ENCODE peak calls at places on chromosomes 4 and X, in eight cellular contexts. One of them, this sample, is unnamed.

GRCh38 chr4:140996757-140997156 is 136.5 kb downstream of the RNF150 start:
- DNase-seq in heart left ventricle: no peak
- DNase-seq in NCI-H774: no peak
- DNase-seq in lung microvascular endothelial cell: no peak
- DNase-seq in transverse colon: no peak
- DNase-seq in substantia nigra: no peak
- DNase-seq in type B pancreatic cell: no peak
- DNase-seq in midbrain: no peak
- DNase-seq in this sample: no peak

GRCh38 chr4:48804584-48805301 is 24.7 kb upstream of the FRYL start:
- DNase-seq in NCI-H774: no peak
- DNase-seq in heart left ventricle: no peak
- DNase-seq in substantia nigra: no peak
- DNase-seq in transverse colon: no peak
- DNase-seq in type B pancreatic cell: no peak
- DNase-seq in lung microvascular endothelial cell: no peak
- DNase-seq in midbrain: no peak
- DNase-seq in this sample: no peak

GRCh38 chr4:152894673-152895072 is 41.5 kb upstream of the FHDC1 start:
- DNase-seq in substantia nigra: no peak
- DNase-seq in type B pancreatic cell: no peak
- DNase-seq in heart left ventricle: no peak
- DNase-seq in midbrain: no peak
- DNase-seq in transverse colon: no peak
- DNase-seq in NCI-H774: no peak
- DNase-seq in lung microvascular endothelial cell: peak
- DNase-seq in this sample: no peak

GRCh38 chr4:8201341-8201781 is 2.3 kb downstream of the SH3TC1 start:
- DNase-seq in midbrain: no peak
- DNase-seq in heart left ventricle: no peak
- DNase-seq in lung microvascular endothelial cell: peak
- DNase-seq in NCI-H774: no peak
- DNase-seq in transverse colon: peak
- DNase-seq in substantia nigra: no peak
- DNase-seq in type B pancreatic cell: no peak
- DNase-seq in this sample: no peak

GRCh38 chr4:77022581-77023133 is 53.1 kb downstream of the CCNI start:
- DNase-seq in heart left ventricle: no peak
- DNase-seq in type B pancreatic cell: no peak
- DNase-seq in midbrain: no peak
- DNase-seq in lung microvascular endothelial cell: peak
- DNase-seq in substantia nigra: no peak
- DNase-seq in transverse colon: no peak
- DNase-seq in NCI-H774: no peak
- DNase-seq in this sample: no peak

GRCh38 chrX:117543885-117544284 is 572.7 kb downstream of the KLHL13 start:
- DNase-seq in lung microvascular endothelial cell: no peak
- DNase-seq in type B pancreatic cell: no peak
- DNase-seq in midbrain: no peak
- DNase-seq in NCI-H774: no peak
- DNase-seq in substantia nigra: no peak
- DNase-seq in heart left ventricle: no peak
- DNase-seq in transverse colon: no peak
- DNase-seq in this sample: no peak

GRCh38 chr4:140236649-140237160 is 82.7 kb upstream of the MAML3 start:
- DNase-seq in lung microvascular endothelial cell: no peak
- DNase-seq in type B pancreatic cell: no peak
- DNase-seq in transverse colon: no peak
- DNase-seq in heart left ventricle: no peak
- DNase-seq in midbrain: no peak
- DNase-seq in NCI-H774: no peak
- DNase-seq in substantia nigra: no peak
- DNase-seq in this sample: no peak

GRCh38 chr4:128635939-128636551 is 173.5 kb upstream of the JADE1 start:
- DNase-seq in heart left ventricle: no peak
- DNase-seq in lung microvascular endothelial cell: no peak
- DNase-seq in type B pancreatic cell: no peak
- DNase-seq in NCI-H774: no peak
- DNase-seq in midbrain: no peak
- DNase-seq in transverse colon: no peak
- DNase-seq in substantia nigra: no peak
- DNase-seq in this sample: no peak

GRCh38 chrX:110442631-110443030 is 84.0 kb downstream of the RTL9 start:
- DNase-seq in heart left ventricle: no peak
- DNase-seq in lung microvascular endothelial cell: peak
- DNase-seq in substantia nigra: no peak
- DNase-seq in NCI-H774: no peak
- DNase-seq in midbrain: no peak
- DNase-seq in transverse colon: no peak
- DNase-seq in type B pancreatic cell: no peak
- DNase-seq in this sample: no peak

GRCh38 chr4:118032691-118033090 is 1.6 kb upstream of the NDST3 start:
- DNase-seq in substantia nigra: no peak
- DNase-seq in type B pancreatic cell: no peak
- DNase-seq in transverse colon: no peak
- DNase-seq in midbrain: no peak
- DNase-seq in NCI-H774: peak
- DNase-seq in lung microvascular endothelial cell: no peak
- DNase-seq in heart left ventricle: no peak
- DNase-seq in this sample: peak

GRCh38 chrX:16719334-16720084 is at the start of gene SYAP1:
- DNase-seq in heart left ventricle: peak
- DNase-seq in substantia nigra: peak
- DNase-seq in transverse colon: peak
- DNase-seq in midbrain: peak
- DNase-seq in lung microvascular endothelial cell: peak
- DNase-seq in type B pancreatic cell: peak
- DNase-seq in NCI-H774: peak
- DNase-seq in this sample: peak

GRCh38 chr4:105859233-105859632 is 36.0 kb upstream of the NPNT start:
- DNase-seq in heart left ventricle: no peak
- DNase-seq in lung microvascular endothelial cell: peak
- DNase-seq in NCI-H774: no peak
- DNase-seq in type B pancreatic cell: no peak
- DNase-seq in transverse colon: no peak
- DNase-seq in substantia nigra: no peak
- DNase-seq in midbrain: no peak
- DNase-seq in this sample: no peak

GRCh38 chrX:74349387-74349786 is 45.4 kb downstream of the ZCCHC13 start:
- DNase-seq in type B pancreatic cell: no peak
- DNase-seq in lung microvascular endothelial cell: no peak
- DNase-seq in transverse colon: no peak
- DNase-seq in NCI-H774: no peak
- DNase-seq in heart left ventricle: no peak
- DNase-seq in midbrain: no peak
- DNase-seq in substantia nigra: no peak
- DNase-seq in this sample: no peak

GRCh38 chr4:94933799-94934198 is 176.0 kb downstream of the BMPR1B start:
- DNase-seq in lung microvascular endothelial cell: no peak
- DNase-seq in midbrain: no peak
- DNase-seq in heart left ventricle: no peak
- DNase-seq in NCI-H774: no peak
- DNase-seq in substantia nigra: no peak
- DNase-seq in type B pancreatic cell: no peak
- DNase-seq in transverse colon: no peak
- DNase-seq in this sample: no peak

GRCh38 chrX:103586314-103586646 is 965 bp downstream of the TCEAL4 start:
- DNase-seq in midbrain: peak
- DNase-seq in transverse colon: no peak
- DNase-seq in lung microvascular endothelial cell: peak
- DNase-seq in NCI-H774: no peak
- DNase-seq in heart left ventricle: no peak
- DNase-seq in type B pancreatic cell: no peak
- DNase-seq in substantia nigra: peak
- DNase-seq in this sample: no peak

GRCh38 chr4:15457401-15458201 is 12.1 kb upstream of the CC2D2A start:
- DNase-seq in transverse colon: no peak
- DNase-seq in lung microvascular endothelial cell: peak
- DNase-seq in midbrain: peak
- DNase-seq in heart left ventricle: no peak
- DNase-seq in NCI-H774: no peak
- DNase-seq in type B pancreatic cell: no peak
- DNase-seq in substantia nigra: no peak
- DNase-seq in this sample: no peak

GRCh38 chrX:136525738-136526606 is 6.0 kb upstream of the VGLL1 start:
- DNase-seq in lung microvascular endothelial cell: peak
- DNase-seq in transverse colon: peak
- DNase-seq in type B pancreatic cell: no peak
- DNase-seq in heart left ventricle: peak
- DNase-seq in NCI-H774: no peak
- DNase-seq in substantia nigra: no peak
- DNase-seq in midbrain: peak
- DNase-seq in this sample: peak

GRCh38 chrX:72532371-72532770 is 40.3 kb downstream of the HDAC8 start:
- DNase-seq in midbrain: no peak
- DNase-seq in transverse colon: no peak
- DNase-seq in NCI-H774: no peak
- DNase-seq in lung microvascular endothelial cell: peak
- DNase-seq in substantia nigra: no peak
- DNase-seq in heart left ventricle: no peak
- DNase-seq in type B pancreatic cell: no peak
- DNase-seq in this sample: no peak

GRCh38 chr4:152074573-152074972 is 313.8 kb upstream of the GATB start:
- DNase-seq in lung microvascular endothelial cell: peak
- DNase-seq in midbrain: no peak
- DNase-seq in transverse colon: no peak
- DNase-seq in type B pancreatic cell: no peak
- DNase-seq in NCI-H774: no peak
- DNase-seq in heart left ventricle: no peak
- DNase-seq in substantia nigra: no peak
- DNase-seq in this sample: no peak

GRCh38 chr4:183611210-183611830 is 47.7 kb downstream of the RWDD4 start:
- DNase-seq in substantia nigra: no peak
- DNase-seq in transverse colon: no peak
- DNase-seq in lung microvascular endothelial cell: no peak
- DNase-seq in midbrain: no peak
- DNase-seq in NCI-H774: no peak
- DNase-seq in type B pancreatic cell: no peak
- DNase-seq in heart left ventricle: no peak
- DNase-seq in this sample: no peak

GRCh38 chrX:9569875-9570274 is 105.0 kb downstream of the TBL1X start:
- DNase-seq in heart left ventricle: no peak
- DNase-seq in transverse colon: no peak
- DNase-seq in NCI-H774: no peak
- DNase-seq in type B pancreatic cell: no peak
- DNase-seq in substantia nigra: no peak
- DNase-seq in lung microvascular endothelial cell: no peak
- DNase-seq in midbrain: no peak
- DNase-seq in this sample: no peak

GRCh38 chr4:87555751-87556619 is 26.8 kb upstream of the SPARCL1 start:
- DNase-seq in substantia nigra: no peak
- DNase-seq in NCI-H774: no peak
- DNase-seq in midbrain: no peak
- DNase-seq in transverse colon: no peak
- DNase-seq in lung microvascular endothelial cell: peak
- DNase-seq in heart left ventricle: no peak
- DNase-seq in type B pancreatic cell: no peak
- DNase-seq in this sample: no peak

GRCh38 chrX:47133493-47133892 is 11.0 kb downstream of the NDUFB11 start:
- DNase-seq in heart left ventricle: no peak
- DNase-seq in midbrain: no peak
- DNase-seq in NCI-H774: no peak
- DNase-seq in type B pancreatic cell: no peak
- DNase-seq in transverse colon: no peak
- DNase-seq in lung microvascular endothelial cell: no peak
- DNase-seq in substantia nigra: no peak
- DNase-seq in this sample: no peak

GRCh38 chrX:34555481-34555880 is 101.6 kb downstream of the TMEM47 start:
- DNase-seq in heart left ventricle: no peak
- DNase-seq in transverse colon: no peak
- DNase-seq in substantia nigra: no peak
- DNase-seq in midbrain: no peak
- DNase-seq in NCI-H774: no peak
- DNase-seq in lung microvascular endothelial cell: no peak
- DNase-seq in type B pancreatic cell: no peak
- DNase-seq in this sample: no peak

GRCh38 chr4:14701389-14701788 is 300.9 kb upstream of the CPEB2 start:
- DNase-seq in substantia nigra: no peak
- DNase-seq in lung microvascular endothelial cell: no peak
- DNase-seq in heart left ventricle: no peak
- DNase-seq in type B pancreatic cell: no peak
- DNase-seq in NCI-H774: no peak
- DNase-seq in transverse colon: no peak
- DNase-seq in midbrain: no peak
- DNase-seq in this sample: no peak

GRCh38 chr4:155433636-155434360 is 57.0 kb upstream of the MAP9 start:
- DNase-seq in heart left ventricle: no peak
- DNase-seq in type B pancreatic cell: no peak
- DNase-seq in lung microvascular endothelial cell: peak
- DNase-seq in midbrain: no peak
- DNase-seq in NCI-H774: no peak
- DNase-seq in transverse colon: no peak
- DNase-seq in substantia nigra: no peak
- DNase-seq in this sample: no peak

GRCh38 chrX:8743126-8743732 is 11.3 kb upstream of the ANOS1 start:
- DNase-seq in lung microvascular endothelial cell: peak
- DNase-seq in substantia nigra: no peak
- DNase-seq in transverse colon: peak
- DNase-seq in NCI-H774: no peak
- DNase-seq in heart left ventricle: peak
- DNase-seq in type B pancreatic cell: no peak
- DNase-seq in midbrain: no peak
- DNase-seq in this sample: no peak

GRCh38 chr4:138835833-138836521 is 179.6 kb upstream of the NOCT start:
- DNase-seq in midbrain: no peak
- DNase-seq in type B pancreatic cell: no peak
- DNase-seq in lung microvascular endothelial cell: peak
- DNase-seq in transverse colon: peak
- DNase-seq in heart left ventricle: peak
- DNase-seq in NCI-H774: no peak
- DNase-seq in substantia nigra: no peak
- DNase-seq in this sample: peak

GRCh38 chr4:109547394-109547793 is 12.7 kb upstream of the MCUB start:
- DNase-seq in midbrain: no peak
- DNase-seq in NCI-H774: no peak
- DNase-seq in transverse colon: no peak
- DNase-seq in heart left ventricle: no peak
- DNase-seq in substantia nigra: no peak
- DNase-seq in type B pancreatic cell: no peak
- DNase-seq in lung microvascular endothelial cell: peak
- DNase-seq in this sample: no peak

GRCh38 chr4:187811586-187811985 is 184.0 kb upstream of the ZFP42 start:
- DNase-seq in type B pancreatic cell: no peak
- DNase-seq in midbrain: no peak
- DNase-seq in lung microvascular endothelial cell: no peak
- DNase-seq in NCI-H774: no peak
- DNase-seq in heart left ventricle: no peak
- DNase-seq in transverse colon: no peak
- DNase-seq in substantia nigra: no peak
- DNase-seq in this sample: no peak

GRCh38 chr4:171524913-171525312 is 288.3 kb upstream of the GALNTL6 start:
- DNase-seq in NCI-H774: no peak
- DNase-seq in substantia nigra: no peak
- DNase-seq in midbrain: no peak
- DNase-seq in lung microvascular endothelial cell: no peak
- DNase-seq in type B pancreatic cell: no peak
- DNase-seq in heart left ventricle: no peak
- DNase-seq in transverse colon: no peak
- DNase-seq in this sample: no peak

GRCh38 chr4:113260671-113261070 is 211.2 kb downstream of the ANK2 start:
- DNase-seq in transverse colon: no peak
- DNase-seq in NCI-H774: no peak
- DNase-seq in type B pancreatic cell: no peak
- DNase-seq in heart left ventricle: no peak
- DNase-seq in substantia nigra: no peak
- DNase-seq in lung microvascular endothelial cell: peak
- DNase-seq in midbrain: no peak
- DNase-seq in this sample: no peak

GRCh38 chrX:65581661-65582339 is 47.2 kb upstream of the LAS1L start:
- DNase-seq in transverse colon: peak
- DNase-seq in type B pancreatic cell: no peak
- DNase-seq in substantia nigra: peak
- DNase-seq in heart left ventricle: peak
- DNase-seq in lung microvascular endothelial cell: peak
- DNase-seq in midbrain: peak
- DNase-seq in NCI-H774: peak
- DNase-seq in this sample: no peak

GRCh38 chr4:24973471-24974251 is 57.1 kb downstream of the LGI2 start:
- DNase-seq in transverse colon: peak
- DNase-seq in midbrain: no peak
- DNase-seq in heart left ventricle: peak
- DNase-seq in substantia nigra: no peak
- DNase-seq in type B pancreatic cell: no peak
- DNase-seq in NCI-H774: no peak
- DNase-seq in lung microvascular endothelial cell: no peak
- DNase-seq in this sample: peak

This sample was measured in Right ventricle myocardium inferior.